ENCODE peak calls at places on chromosomes 11 and 22, in seven cellular contexts. One of them, this sample, is unnamed.

GRCh38 chr22:21933899-21934298 is 18.7 kb downstream of the PPM1F start:
- DNase-seq in neural crest cell: no peak
- DNase-seq in AG09309: no peak
- DNase-seq in uterus: no peak
- DNase-seq in CD14-positive monocyte: peak; percentile 32
- DNase-seq in gastrocnemius medialis: no peak
- DNase-seq in AG04449: no peak
- DNase-seq in this sample: no peak

GRCh38 chr11:114317738-114318137 is 21.5 kb downstream of the NNMT start:
- DNase-seq in neural crest cell: peak; percentile 7
- DNase-seq in AG09309: no peak
- DNase-seq in uterus: peak; percentile 43
- DNase-seq in CD14-positive monocyte: no peak
- DNase-seq in gastrocnemius medialis: no peak
- DNase-seq in AG04449: no peak
- DNase-seq in this sample: no peak

GRCh38 chr22:33844273-33844672 is 76.0 kb downstream of the LARGE1 start:
- DNase-seq in neural crest cell: no peak
- DNase-seq in AG09309: no peak
- DNase-seq in uterus: no peak
- DNase-seq in CD14-positive monocyte: no peak
- DNase-seq in gastrocnemius medialis: no peak
- DNase-seq in AG04449: no peak
- DNase-seq in this sample: no peak

GRCh38 chr11:28878025-28878424 is 769.8 kb downstream of the METTL15 start:
- DNase-seq in neural crest cell: no peak
- DNase-seq in AG09309: peak; percentile 46
- DNase-seq in uterus: no peak
- DNase-seq in CD14-positive monocyte: no peak
- DNase-seq in gastrocnemius medialis: no peak
- DNase-seq in AG04449: no peak
- DNase-seq in this sample: no peak

GRCh38 chr22:49015459-49015858 is 812.2 kb downstream of the BRD1 start:
- DNase-seq in neural crest cell: no peak
- DNase-seq in AG09309: no peak
- DNase-seq in uterus: no peak
- DNase-seq in CD14-positive monocyte: no peak
- DNase-seq in gastrocnemius medialis: no peak
- DNase-seq in AG04449: no peak
- DNase-seq in this sample: no peak

GRCh38 chr11:100890779-100891178 is 203.7 kb downstream of the ARHGAP42 start:
- DNase-seq in neural crest cell: no peak
- DNase-seq in AG09309: peak; percentile 83
- DNase-seq in uterus: no peak
- DNase-seq in CD14-positive monocyte: no peak
- DNase-seq in gastrocnemius medialis: no peak
- DNase-seq in AG04449: peak; percentile 98
- DNase-seq in this sample: no peak

GRCh38 chr11:64850979-64851567 is 6.6 kb upstream of the CDC42BPG start:
- DNase-seq in neural crest cell: no peak
- DNase-seq in AG09309: no peak
- DNase-seq in uterus: no peak
- DNase-seq in CD14-positive monocyte: no peak
- DNase-seq in gastrocnemius medialis: no peak
- DNase-seq in AG04449: no peak
- DNase-seq in this sample: peak; percentile 87

GRCh38 chr11:62501432-62501891 is 45.1 kb downstream of the AHNAK start:
- DNase-seq in neural crest cell: no peak
- DNase-seq in AG09309: no peak
- DNase-seq in uterus: no peak
- DNase-seq in CD14-positive monocyte: no peak
- DNase-seq in gastrocnemius medialis: peak; percentile 66
- DNase-seq in AG04449: no peak
- DNase-seq in this sample: no peak

GRCh38 chr11:87298155-87298554 is 260.4 kb downstream of the TMEM135 start:
- DNase-seq in neural crest cell: no peak
- DNase-seq in AG09309: no peak
- DNase-seq in uterus: no peak
- DNase-seq in CD14-positive monocyte: no peak
- DNase-seq in gastrocnemius medialis: no peak
- DNase-seq in AG04449: no peak
- DNase-seq in this sample: no peak

GRCh38 chr22:42271191-42271813 is 849 bp upstream of the TCF20 start:
- DNase-seq in neural crest cell: no peak
- DNase-seq in AG09309: no peak
- DNase-seq in uterus: peak; percentile 32
- DNase-seq in CD14-positive monocyte: no peak
- DNase-seq in gastrocnemius medialis: no peak
- DNase-seq in AG04449: no peak
- DNase-seq in this sample: no peak

GRCh38 chr22:42268852-42269406 is 1.5 kb downstream of the TCF20 start:
- DNase-seq in neural crest cell: no peak
- DNase-seq in AG09309: no peak
- DNase-seq in uterus: no peak
- DNase-seq in CD14-positive monocyte: no peak
- DNase-seq in gastrocnemius medialis: no peak
- DNase-seq in AG04449: no peak
- DNase-seq in this sample: no peak

GRCh38 chr22:42270512-42271190 is at the start of gene TCF20:
- DNase-seq in neural crest cell: peak; percentile 63
- DNase-seq in AG09309: no peak
- DNase-seq in uterus: peak; percentile 73
- DNase-seq in CD14-positive monocyte: peak; percentile 61
- DNase-seq in gastrocnemius medialis: peak; percentile 50
- DNase-seq in AG04449: no peak
- DNase-seq in this sample: peak; percentile 96

GRCh38 chr22:42270178-42270511 is 308 bp downstream of the TCF20 start:
- DNase-seq in neural crest cell: no peak
- DNase-seq in AG09309: no peak
- DNase-seq in uterus: no peak
- DNase-seq in CD14-positive monocyte: no peak
- DNase-seq in gastrocnemius medialis: no peak
- DNase-seq in AG04449: no peak
- DNase-seq in this sample: no peak

GRCh38 chr22:42269407-42270177 is 861 bp downstream of the TCF20 start:
- DNase-seq in neural crest cell: peak; percentile 40
- DNase-seq in AG09309: no peak
- DNase-seq in uterus: peak; percentile 29
- DNase-seq in CD14-positive monocyte: no peak
- DNase-seq in gastrocnemius medialis: peak; percentile 12
- DNase-seq in AG04449: no peak
- DNase-seq in this sample: peak; percentile 86
- TF ChIP-seq CTCF in neural crest cell: peak; percentile 32
- TF ChIP-seq CTCF in AG09309: no peak
- TF ChIP-seq CTCF in uterus: no peak
- TF ChIP-seq CTCF in CD14-positive monocyte: no peak
- TF ChIP-seq CTCF in gastrocnemius medialis: no peak
- TF ChIP-seq CTCF in AG04449: no peak
- TF ChIP-seq CTCF in this sample: peak; percentile 30

DNA sequence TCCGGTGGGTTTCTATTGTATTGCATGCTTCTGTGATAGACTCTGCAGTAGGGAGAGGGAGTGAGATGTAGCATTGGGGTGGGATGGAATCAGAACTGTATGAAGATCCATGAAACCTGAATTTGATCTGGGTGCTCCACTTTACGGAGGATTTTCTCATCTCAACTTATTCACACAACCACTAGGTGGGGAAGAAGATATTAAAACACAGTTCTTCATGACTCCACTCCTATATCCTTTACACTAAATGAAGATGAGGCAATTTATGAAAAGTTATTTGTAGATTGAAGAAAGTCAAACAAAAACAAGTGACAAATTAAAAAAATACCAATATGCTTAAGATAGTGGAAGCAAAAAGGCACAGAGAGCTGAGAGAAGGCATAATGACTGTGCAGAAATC is 92.6 kb upstream of the PDGFD start:
- DNase-seq in neural crest cell: no peak
- DNase-seq in AG09309: no peak
- DNase-seq in uterus: no peak
- DNase-seq in CD14-positive monocyte: no peak
- DNase-seq in gastrocnemius medialis: no peak
- DNase-seq in AG04449: no peak
- DNase-seq in this sample: no peak
- TF ChIP-seq CTCF in neural crest cell: peak; percentile 41
- TF ChIP-seq CTCF in AG09309: no peak
- TF ChIP-seq CTCF in uterus: no peak
- TF ChIP-seq CTCF in CD14-positive monocyte: no peak
- TF ChIP-seq CTCF in gastrocnemius medialis: no peak
- TF ChIP-seq CTCF in AG04449: no peak
- TF ChIP-seq CTCF in this sample: no peak

GRCh38 chr11:126466288-126467045 is 111.0 kb downstream of the ST3GAL4 start:
- DNase-seq in neural crest cell: no peak
- DNase-seq in AG09309: no peak
- DNase-seq in uterus: no peak
- DNase-seq in CD14-positive monocyte: no peak
- DNase-seq in gastrocnemius medialis: no peak
- DNase-seq in AG04449: no peak
- DNase-seq in this sample: no peak

GRCh38 chr11:126467046-126467370 is 111.5 kb downstream of the ST3GAL4 start:
- DNase-seq in neural crest cell: no peak
- DNase-seq in AG09309: no peak
- DNase-seq in uterus: no peak
- DNase-seq in CD14-positive monocyte: no peak
- DNase-seq in gastrocnemius medialis: no peak
- DNase-seq in AG04449: no peak
- DNase-seq in this sample: no peak

GRCh38 chr11:126468102-126468521 is 112.6 kb downstream of the ST3GAL4 start:
- DNase-seq in neural crest cell: no peak
- DNase-seq in AG09309: no peak
- DNase-seq in uterus: no peak
- DNase-seq in CD14-positive monocyte: no peak
- DNase-seq in gastrocnemius medialis: no peak
- DNase-seq in AG04449: no peak
- DNase-seq in this sample: no peak

GRCh38 chr11:126467471-126467870 is 112.0 kb downstream of the ST3GAL4 start:
- DNase-seq in neural crest cell: no peak
- DNase-seq in AG09309: no peak
- DNase-seq in uterus: no peak
- DNase-seq in CD14-positive monocyte: no peak
- DNase-seq in gastrocnemius medialis: no peak
- DNase-seq in AG04449: no peak
- DNase-seq in this sample: no peak

GRCh38 chr11:126469308-126469707 is 113.8 kb downstream of the ST3GAL4 start:
- DNase-seq in neural crest cell: no peak
- DNase-seq in AG09309: no peak
- DNase-seq in uterus: no peak
- DNase-seq in CD14-positive monocyte: no peak
- DNase-seq in gastrocnemius medialis: no peak
- DNase-seq in AG04449: no peak
- DNase-seq in this sample: no peak
- TF ChIP-seq CTCF in neural crest cell: no peak
- TF ChIP-seq CTCF in AG09309: no peak
- TF ChIP-seq CTCF in uterus: no peak
- TF ChIP-seq CTCF in CD14-positive monocyte: no peak
- TF ChIP-seq CTCF in gastrocnemius medialis: no peak
- TF ChIP-seq CTCF in AG04449: no peak
- TF ChIP-seq CTCF in this sample: no peak

GRCh38 chr11:13923182-13923581 is 39.3 kb upstream of the SPON1 start:
- DNase-seq in neural crest cell: no peak
- DNase-seq in AG09309: no peak
- DNase-seq in uterus: no peak
- DNase-seq in CD14-positive monocyte: no peak
- DNase-seq in gastrocnemius medialis: no peak
- DNase-seq in AG04449: no peak
- DNase-seq in this sample: no peak
- TF ChIP-seq CTCF in neural crest cell: no peak
- TF ChIP-seq CTCF in AG09309: no peak
- TF ChIP-seq CTCF in uterus: no peak
- TF ChIP-seq CTCF in CD14-positive monocyte: no peak
- TF ChIP-seq CTCF in gastrocnemius medialis: no peak
- TF ChIP-seq CTCF in AG04449: no peak
- TF ChIP-seq CTCF in this sample: no peak

GRCh38 chr22:50640857-50641647 is 13.1 kb upstream of the ARSA start:
- DNase-seq in neural crest cell: no peak
- DNase-seq in AG09309: no peak
- DNase-seq in uterus: no peak
- DNase-seq in CD14-positive monocyte: no peak
- DNase-seq in gastrocnemius medialis: no peak
- DNase-seq in AG04449: no peak
- DNase-seq in this sample: no peak

GRCh38 chr22:50641696-50642607 is 14.0 kb upstream of the ARSA start:
- DNase-seq in neural crest cell: peak; percentile 65
- DNase-seq in AG09309: no peak
- DNase-seq in uterus: peak; percentile 32
- DNase-seq in CD14-positive monocyte: no peak
- DNase-seq in gastrocnemius medialis: no peak
- DNase-seq in AG04449: no peak
- DNase-seq in this sample: no peak
- TF ChIP-seq CTCF in neural crest cell: no peak
- TF ChIP-seq CTCF in AG09309: peak; percentile 39
- TF ChIP-seq CTCF in uterus: peak; percentile 17
- TF ChIP-seq CTCF in CD14-positive monocyte: no peak
- TF ChIP-seq CTCF in gastrocnemius medialis: no peak
- TF ChIP-seq CTCF in AG04449: peak; percentile 11
- TF ChIP-seq CTCF in this sample: no peak

GRCh38 chr22:37103696-37104452 is 5.6 kb downstream of the TMPRSS6 start:
- DNase-seq in neural crest cell: no peak
- DNase-seq in AG09309: no peak
- DNase-seq in uterus: no peak
- DNase-seq in CD14-positive monocyte: no peak
- DNase-seq in gastrocnemius medialis: no peak
- DNase-seq in AG04449: no peak
- DNase-seq in this sample: no peak

GRCh38 chr22:37098976-37099577 is 10.4 kb downstream of the TMPRSS6 start:
- DNase-seq in neural crest cell: no peak
- DNase-seq in AG09309: no peak
- DNase-seq in uterus: no peak
- DNase-seq in CD14-positive monocyte: no peak
- DNase-seq in gastrocnemius medialis: no peak
- DNase-seq in AG04449: no peak
- DNase-seq in this sample: no peak

GRCh38 chr22:37103151-37103550 is 6.4 kb downstream of the TMPRSS6 start:
- DNase-seq in neural crest cell: no peak
- DNase-seq in AG09309: no peak
- DNase-seq in uterus: no peak
- DNase-seq in CD14-positive monocyte: no peak
- DNase-seq in gastrocnemius medialis: no peak
- DNase-seq in AG04449: no peak
- DNase-seq in this sample: no peak

GRCh38 chr22:37101311-37102063 is 8.0 kb downstream of the TMPRSS6 start:
- DNase-seq in neural crest cell: no peak
- DNase-seq in AG09309: no peak
- DNase-seq in uterus: no peak
- DNase-seq in CD14-positive monocyte: no peak
- DNase-seq in gastrocnemius medialis: no peak
- DNase-seq in AG04449: no peak
- DNase-seq in this sample: no peak

DNA sequence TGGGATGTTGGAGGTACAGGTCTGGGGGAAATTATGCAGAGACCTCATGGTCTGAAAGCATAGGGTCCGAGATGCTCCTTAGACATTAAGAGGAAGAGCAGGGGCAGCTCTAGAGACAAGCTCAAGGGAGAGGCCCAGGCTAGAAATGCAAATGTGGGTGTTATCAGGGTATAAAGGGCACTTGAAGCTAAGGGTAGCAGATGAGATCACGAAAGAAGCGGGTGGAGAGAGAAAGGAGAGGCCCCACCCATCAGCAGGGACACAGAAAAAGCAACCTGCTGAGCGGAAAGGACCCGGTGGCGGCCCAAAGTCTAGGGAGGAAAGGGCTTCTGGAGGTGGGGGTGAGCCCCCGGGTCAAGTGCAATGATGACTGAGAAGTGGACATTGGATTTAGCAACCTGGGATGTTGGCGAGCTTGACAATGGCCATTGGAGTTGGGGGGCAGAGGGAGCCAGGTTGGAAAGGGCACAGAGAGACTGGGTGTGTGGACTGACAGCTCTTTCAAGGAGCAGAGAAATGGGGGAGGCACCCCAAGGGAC is 8.9 kb downstream of the TMPRSS6 start:
- DNase-seq in neural crest cell: no peak
- DNase-seq in AG09309: no peak
- DNase-seq in uterus: no peak
- DNase-seq in CD14-positive monocyte: no peak
- DNase-seq in gastrocnemius medialis: no peak
- DNase-seq in AG04449: no peak
- DNase-seq in this sample: peak; percentile 49
- TF ChIP-seq CTCF in neural crest cell: no peak
- TF ChIP-seq CTCF in AG09309: no peak
- TF ChIP-seq CTCF in uterus: no peak
- TF ChIP-seq CTCF in CD14-positive monocyte: no peak
- TF ChIP-seq CTCF in gastrocnemius medialis: no peak
- TF ChIP-seq CTCF in AG04449: no peak
- TF ChIP-seq CTCF in this sample: no peak

This sample was measured in GM10248.